ENCODE peak calls at places on chromosomes 3 and 15, in five cellular contexts. H is DND-41, B is OCI-LY7, V is neuronal stem cell, U is neural progenitor cell. M is an unnamed sample.

GRCh38 chr3:193831495-193832455 is 238.8 kb downstream of the OPA1 start:
- DNase-seq in H (no peak), B (peak), U (no peak), V (no peak), M (no peak)

GRCh38 chr15:73325191-73325980 is 43.4 kb downstream of the HCN4 start:
- DNase-seq in U (no peak), V (no peak), B (peak), H (peak), M (peak)

GRCh38 chr3:156892701-156893100 is 66.5 kb downstream of the LEKR1 start:
- DNase-seq in B (no peak), H (no peak), V (no peak), U (no peak), M (no peak)

GRCh38 chr15:63255485-63255990 is 21.9 kb upstream of the APH1B start:
- DNase-seq in U (peak), V (no peak), H (no peak), B (no peak), M (no peak)

GRCh38 chr3:119695480-119695879 is 7.3 kb upstream of the CFAP91 start:
- DNase-seq in H (no peak), V (no peak), B (peak), U (no peak), M (no peak)

GRCh38 chr3:123469323-123469995 is 20.6 kb upstream of the ADCY5 start:
- DNase-seq in V (no peak), U (no peak), B (no peak), H (no peak), M (no peak)

GRCh38 chr15:90307661-90308060 is 42.2 kb downstream of the NGRN start:
- DNase-seq in U (no peak), H (no peak), V (no peak), B (no peak), M (no peak)

GRCh38 chr15:74040115-74040850 is 42.1 kb downstream of the GOLGA6A start:
- DNase-seq in B (no peak), V (no peak), U (peak), H (no peak), M (peak)

GRCh38 chr3:71006810-71007785 is 576.4 kb downstream of the FOXP1 start:
- DNase-seq in U (peak), B (peak), V (no peak), H (no peak), M (no peak)

GRCh38 chr3:72345237-72345878 is 502.9 kb downstream of the SHQ1 start:
- DNase-seq in B (no peak), U (no peak), H (peak), V (no peak), M (no peak)

GRCh38 chr3:31488475-31489017 is 44.2 kb upstream of the STT3B start:
- DNase-seq in U (no peak), H (no peak), B (no peak), V (no peak), M (no peak)

GRCh38 chr3:31486865-31487533 is 45.7 kb upstream of the STT3B start:
- DNase-seq in U (no peak), V (no peak), B (no peak), H (no peak), M (no peak)

GRCh38 chr3:31491660-31492059 is 41.1 kb upstream of the STT3B start:
- DNase-seq in B (no peak), U (no peak), V (no peak), H (no peak), M (no peak)

GRCh38 chr3:31493187-31493586 is 39.5 kb upstream of the STT3B start:
- DNase-seq in V (no peak), U (no peak), B (no peak), H (no peak), M (no peak)

GRCh38 chr3:31490502-31490901 is 42.2 kb upstream of the STT3B start:
- DNase-seq in U (no peak), H (no peak), V (no peak), B (no peak), M (no peak)
- H2AFZ ChIP-seq in U (no peak), H (no peak), V (no peak), B (peak), M (no peak)

GRCh38 chr15:65355983-65356353 is 21.8 kb downstream of the IGDCC3 start:
- DNase-seq in H (no peak), V (no peak), B (no peak), U (peak), M (no peak)

GRCh38 chr15:65354835-65355172 is 23.0 kb downstream of the IGDCC3 start:
- DNase-seq in B (no peak), V (no peak), H (no peak), U (no peak), M (no peak)

GRCh38 chr15:65355173-65355982 is 22.4 kb downstream of the IGDCC3 start:
- DNase-seq in U (peak), B (no peak), V (peak), H (no peak), M (peak)
- H2AFZ ChIP-seq in U (no peak), B (no peak), V (peak), H (no peak), M (no peak)

GRCh38 chr15:79960502-79961217 is 10.3 kb downstream of the BCL2A1 start:
- DNase-seq in V (no peak), B (no peak), U (no peak), H (no peak), M (no peak)
- H2AFZ ChIP-seq in V (no peak), B (no peak), U (peak), H (no peak), M (no peak)

GRCh38 chr15:81282911-81283310 is 41.0 kb downstream of the STARD5 start:
- DNase-seq in H (no peak), B (no peak), U (no peak), V (no peak), M (no peak)

GRCh38 chr15:81288040-81288439 is 35.9 kb downstream of the STARD5 start:
- DNase-seq in V (no peak), U (no peak), B (no peak), H (no peak), M (no peak)

GRCh38 chr15:81288616-81289015 is 35.3 kb downstream of the STARD5 start:
- DNase-seq in U (no peak), V (no peak), B (no peak), H (no peak), M (no peak)

GRCh38 chr15:81284256-81285031 is 39.5 kb downstream of the STARD5 start:
- DNase-seq in B (peak), U (no peak), H (no peak), V (no peak), M (no peak)

GRCh38 chr15:81285461-81285860 is 38.5 kb downstream of the STARD5 start:
- DNase-seq in U (no peak), B (no peak), H (no peak), V (no peak), M (no peak)
- H2AFZ ChIP-seq in U (no peak), B (peak), H (no peak), V (no peak), M (no peak)

DNA sequence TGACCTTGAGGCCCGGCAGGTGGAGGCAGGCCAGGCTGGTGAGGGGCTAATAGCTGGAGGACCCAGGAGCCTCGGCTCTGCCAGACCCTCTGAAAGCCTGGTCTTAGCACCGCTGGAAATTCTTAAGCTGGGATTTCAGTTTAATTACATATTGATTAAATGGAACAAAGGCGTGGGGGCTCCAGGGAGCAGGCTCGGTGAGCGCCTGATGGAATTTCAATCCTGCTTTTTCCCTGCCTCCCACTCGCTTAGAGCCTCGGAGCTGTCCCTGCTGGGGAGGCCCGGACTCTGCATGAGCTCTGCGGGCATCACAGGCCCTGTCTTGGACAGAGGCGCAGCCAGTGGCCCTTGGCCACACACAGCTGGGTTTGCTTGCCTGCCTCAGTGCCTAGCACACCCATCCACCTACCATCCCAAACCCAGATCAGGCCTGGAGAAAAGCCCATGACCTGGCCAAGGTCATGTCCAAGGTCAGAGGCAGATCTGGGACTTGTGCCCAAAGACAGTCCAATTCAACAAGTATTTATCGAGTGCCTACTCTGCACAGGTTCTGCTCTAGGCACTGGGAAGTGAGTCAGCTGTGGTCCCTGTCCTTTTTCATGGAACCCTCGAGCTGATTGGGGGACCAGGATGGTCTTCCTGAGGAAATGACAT is 40.6 kb downstream of the LINGO1 start:
- DNase-seq in V (no peak), B (no peak), H (no peak), U (peak), M (no peak)
- H2AFZ ChIP-seq in V (no peak), B (no peak), H (no peak), U (no peak), M (no peak)

DNA sequence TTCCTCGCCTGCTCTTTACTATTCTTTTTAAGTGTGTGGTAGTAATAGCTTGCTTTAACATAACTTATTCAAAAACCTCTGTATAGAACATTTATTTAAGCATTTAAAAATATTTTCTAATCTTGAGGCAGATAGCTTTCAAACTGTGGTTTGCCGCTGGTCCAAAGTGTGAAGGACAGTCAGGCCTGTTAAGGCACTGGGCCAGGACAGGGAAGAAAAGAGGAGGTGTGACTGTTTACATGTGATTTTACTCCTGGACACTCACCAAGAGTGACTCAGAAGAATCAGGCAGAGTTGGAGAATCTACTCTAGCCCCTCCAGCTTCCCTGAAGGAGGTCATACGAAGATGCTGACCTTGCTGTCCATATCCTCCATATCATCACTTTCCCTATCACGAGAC is 44.7 kb downstream of the CEP152 start:
- DNase-seq in H (no peak), B (no peak), V (no peak), U (no peak), M (no peak)
- H2AFZ ChIP-seq in H (no peak), B (no peak), V (no peak), U (no peak), M (no peak)